ENCODE peak calls at places on chromosomes 2 and 18, in five cellular contexts. J, L, I, H and U are unnamed samples.
A peak's percentile ranks its signal among the peaks of the same experiment; 100 is the strongest.

GRCh38 chr2:66966631-66967030 is 430.5 kb upstream of the ETAA1 start:
- DNase-seq in J (no peak), L (no peak), H (no peak), I (no peak), U (no peak)

GRCh38 chr18:48037481-48038271 is 107.2 kb upstream of the SMAD2 start:
- DNase-seq in I (no peak), J (no peak), H (no peak), L (no peak), U (no peak)

GRCh38 chr2:206296128-206296527 is 21.7 kb downstream of the ZDBF2 start:
- DNase-seq in I (peak; percentile 60), J (peak; percentile 3), H (no peak), L (no peak), U (no peak)

GRCh38 chr2:203909946-203910476 is 26.6 kb upstream of the ICOS start:
- DNase-seq in J (peak; percentile 14), I (no peak), L (no peak), H (no peak), U (no peak)

GRCh38 chr2:109143214-109144187 is 14.5 kb downstream of the SH3RF3 start:
- DNase-seq in J (no peak), H (no peak), L (no peak), I (no peak), U (no peak)

GRCh38 chr2:25257032-25257455 is 84.7 kb downstream of the DNMT3A start:
- DNase-seq in L (peak; percentile 17), H (no peak), J (peak; percentile 47), I (no peak), U (no peak)

GRCh38 chr18:37536646-37537045 is 29.0 kb downstream of the CELF4 start:
- DNase-seq in I (no peak), L (no peak), J (no peak), H (no peak), U (no peak)

GRCh38 chr2:22221006-22221405 is 1097.2 kb downstream of the TDRD15 start:
- DNase-seq in J (no peak), H (no peak), I (no peak), L (no peak), U (no peak)

GRCh38 chr2:223647258-223647952 is 45.2 kb upstream of the SCG2 start:
- DNase-seq in J (no peak), H (no peak), L (no peak), I (no peak), U (no peak)

GRCh38 chr2:218069606-218070300 is 700 bp downstream of the RUFY4 start:
- DNase-seq in L (no peak), I (no peak), J (no peak), H (no peak), U (no peak)

GRCh38 chr2:122543815-122544214 is 788.4 kb downstream of the TSN start:
- DNase-seq in I (peak; percentile 44), H (no peak), J (peak; percentile 70), L (no peak), U (no peak)

GRCh38 chr2:11140492-11140891 is 14.8 kb upstream of the SLC66A3 start:
- DNase-seq in I (no peak), H (no peak), J (peak; percentile 28), L (no peak), U (no peak)

GRCh38 chr2:233853353-233853752 is 982 bp downstream of the HJURP start:
- DNase-seq in J (no peak), I (no peak), H (no peak), L (no peak), U (peak; percentile 35)

GRCh38 chr18:22933958-22934423 is 863 bp downstream of the RBBP8 start:
- DNase-seq in H (no peak), I (no peak), L (no peak), J (no peak), U (no peak)

GRCh38 chr2:13681936-13682335 is 950.6 kb upstream of the LRATD1 start:
- DNase-seq in I (no peak), L (no peak), J (no peak), H (no peak), U (no peak)

GRCh38 chr2:230589025-230589424 is 123.6 kb upstream of the CAB39 start:
- DNase-seq in I (no peak), J (no peak), H (no peak), L (no peak), U (no peak)

GRCh38 chr2:127566576-127566975 is 31.1 kb downstream of the MYO7B start:
- DNase-seq in L (no peak), J (no peak), I (no peak), H (no peak), U (no peak)

GRCh38 chr2:86512922-86513321 is 50.3 kb downstream of the CHMP3 start:
- DNase-seq in J (no peak), L (no peak), I (no peak), H (no peak), U (no peak)

GRCh38 chr2:74441111-74441689 is 537 bp downstream of the RTKN start:
- DNase-seq in I (no peak), J (no peak), H (no peak), L (no peak), U (peak; percentile 60)

GRCh38 chr2:45403036-45403435 is 208.0 kb downstream of the SRBD1 start:
- DNase-seq in I (no peak), H (no peak), J (peak; percentile 15), L (no peak), U (no peak)

GRCh38 chr2:182636694-182637093 is 79.4 kb upstream of the DNAJC10 start:
- DNase-seq in J (no peak), H (no peak), I (no peak), L (no peak), U (no peak)

GRCh38 chr18:24219561-24220317 is 80.9 kb downstream of the CABYR start:
- DNase-seq in I (no peak), L (peak; percentile 50), J (no peak), H (no peak), U (no peak)

GRCh38 chr2:33453905-33454479 is 22.5 kb upstream of the RASGRP3 start:
- DNase-seq in H (no peak), J (no peak), L (no peak), I (no peak), U (no peak)

GRCh38 chr18:50862401-50862800 is 16.5 kb upstream of the ME2 start:
- DNase-seq in H (no peak), I (no peak), L (no peak), J (no peak), U (no peak)

GRCh38 chr2:162318280-162319222 is at the start of gene IFIH1:
- DNase-seq in H (peak; percentile 88), J (peak; percentile 83), I (peak; percentile 83), L (peak; percentile 77), U (peak; percentile 92)

GRCh38 chr2:141582213-141582612 is 548.6 kb downstream of the LRP1B start:
- DNase-seq in H (no peak), J (no peak), L (no peak), I (no peak), U (no peak)

GRCh38 chr2:232300894-232301387 is 77.6 kb upstream of the ALPP start:
- DNase-seq in L (no peak), J (no peak), H (peak; percentile 68), I (no peak), U (peak; percentile 49)

GRCh38 chr2:217338306-217338916 is 478.5 kb upstream of the TNP1 start:
- DNase-seq in H (no peak), J (peak; percentile 97), L (no peak), I (no peak), U (no peak)

GRCh38 chr2:168841445-168841844 is 39.0 kb downstream of the NOSTRIN start:
- DNase-seq in H (no peak), I (no peak), J (no peak), L (peak; percentile 4), U (no peak)

GRCh38 chr2:132654968-132655367 is 15.0 kb downstream of the LYPD1 start:
- DNase-seq in J (no peak), H (no peak), I (no peak), L (no peak), U (no peak)